ENCODE peak calls at places on chromosomes 3 and 15, in five cellular contexts. S is K562, Z is HepG2, H is GM12878, O is H1. E is an unnamed sample.

GRCh38 chr15:68383161-68384074 is 48.5 kb downstream of the ITGA11 start:
- DNase-seq in S (peak), Z (peak), H (no peak), O (no peak), E (peak)

GRCh38 chr3:46537789-46538188 is 28.3 kb downstream of the LRRC2 start:
- DNase-seq in S (no peak), Z (no peak), H (no peak), O (no peak), E (no peak)

GRCh38 chr3:88031543-88032148 is 27.2 kb downstream of the CGGBP1 start:
- DNase-seq in S (no peak), Z (no peak), H (peak), O (no peak), E (peak)

GRCh38 chr15:83977992-83978391 is 257.6 kb upstream of the GOLGA6L4 start:
- DNase-seq in S (no peak), Z (no peak), H (no peak), O (no peak), E (no peak)

GRCh38 chr3:197750396-197750831 is 731 bp downstream of the FYTTD1 start:
- DNase-seq in S (peak), Z (no peak), H (no peak), O (no peak), E (peak)

GRCh38 chr3:38276081-38276916 is 5.8 kb upstream of the SLC22A14 start:
- DNase-seq in S (no peak), Z (no peak), H (no peak), O (no peak), E (no peak)

GRCh38 chr3:183181606-183182005 is 19.1 kb upstream of the LAMP3 start:
- DNase-seq in S (no peak), Z (no peak), H (no peak), O (no peak), E (no peak)

GRCh38 chr3:10602769-10603768 is 97.7 kb upstream of the ATP2B2 start:
- DNase-seq in S (no peak), Z (no peak), H (peak), O (no peak), E (no peak)

GRCh38 chr3:127655641-127656040 is 17.1 kb upstream of the ABTB1 start:
- DNase-seq in S (no peak), Z (no peak), H (no peak), O (no peak), E (no peak)

GRCh38 chr15:100723323-100723801 is 121.0 kb downstream of the ASB7 start:
- DNase-seq in S (no peak), Z (no peak), H (no peak), O (no peak), E (no peak)

GRCh38 chr3:45771166-45771775 is 25.1 kb downstream of the SLC6A20 start:
- DNase-seq in S (no peak), Z (no peak), H (no peak), O (no peak), E (no peak)

GRCh38 chr3:64133272-64133671 is 92.0 kb downstream of the PRICKLE2 start:
- DNase-seq in S (no peak), Z (no peak), H (no peak), O (no peak), E (no peak)

GRCh38 chr3:116815831-116816588 is 106.4 kb downstream of the TUSC7 start:
- DNase-seq in S (no peak), Z (no peak), H (no peak), O (no peak), E (no peak)

GRCh38 chr3:72763751-72764440 is 84.3 kb downstream of the SHQ1 start:
- DNase-seq in S (no peak), Z (no peak), H (no peak), O (no peak), E (no peak)

GRCh38 chr3:105868450-105868744 is 415 bp downstream of the CBLB start:
- DNase-seq in S (peak), Z (peak), H (no peak), O (no peak), E (peak)
- TF ChIP-seq POLR2AphosphoS5 in S (no peak), Z (no peak), H (no peak), O (no peak), E (no peak)

DNA sequence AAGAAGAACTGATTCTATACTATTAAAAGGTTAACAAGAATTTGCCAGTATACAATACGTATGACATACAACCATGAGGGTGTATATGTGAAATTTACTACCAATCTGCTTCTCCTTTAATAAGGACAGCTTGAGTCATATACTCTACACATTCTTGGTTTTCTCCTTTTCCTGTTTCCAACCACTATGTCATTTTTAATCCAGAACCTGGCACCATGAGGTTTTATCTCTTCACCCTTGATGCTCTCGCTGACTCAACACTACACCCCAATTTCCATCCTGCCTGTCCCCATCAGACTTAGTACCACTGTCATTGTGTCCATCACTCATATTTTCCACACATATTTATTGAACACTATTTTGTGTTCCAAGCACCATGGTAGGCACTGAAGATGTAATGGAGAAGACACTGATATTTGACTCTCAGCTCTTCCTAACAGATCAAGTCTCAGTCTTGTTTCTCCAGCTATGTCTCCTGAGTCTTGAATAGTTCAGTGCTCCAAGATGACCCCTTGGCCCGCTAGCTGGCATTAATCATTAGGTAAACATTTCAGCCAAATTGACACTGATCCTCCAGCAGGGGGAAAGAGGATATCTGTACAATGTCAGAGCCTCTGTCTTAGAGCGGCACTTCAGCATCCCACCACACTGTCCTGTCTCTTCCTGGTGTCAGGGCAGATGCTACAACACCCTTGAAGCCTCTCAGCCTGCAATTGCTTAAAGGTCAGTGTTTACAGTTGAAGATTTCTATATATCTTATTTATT is 11.2 kb upstream of the COL8A1 start:
- DNase-seq in S (no peak), Z (no peak), H (no peak), O (no peak), E (no peak)
- TF ChIP-seq CREB1 in S (no peak), Z (no peak), H (no peak), O (no peak), E (no peak)

DNA sequence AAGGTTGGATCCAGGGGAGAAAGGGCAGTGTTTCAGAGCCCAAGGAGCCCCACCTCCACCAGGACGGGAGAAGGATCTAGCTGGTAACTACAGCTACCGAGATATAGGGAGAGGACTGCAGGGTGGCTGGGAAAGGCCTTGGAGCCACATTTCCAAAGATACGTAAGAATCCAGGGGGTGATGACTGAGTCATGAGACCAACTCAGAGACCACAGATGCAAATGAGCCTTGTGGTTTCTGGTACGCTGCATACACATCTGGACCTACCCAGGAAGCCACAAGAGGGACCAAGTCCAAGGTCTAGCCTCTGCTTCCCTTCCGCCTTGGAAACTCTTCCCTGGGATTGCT is 13.5 kb downstream of the IGDCC4 start:
- DNase-seq in S (no peak), Z (peak), H (no peak), O (no peak), E (no peak)
- TF ChIP-seq CTCF in S (no peak), Z (no peak), H (no peak), O (no peak), E (no peak)

GRCh38 chr15:25682349-25682748 is 180.8 kb downstream of the ATP10A start:
- DNase-seq in S (no peak), Z (no peak), H (no peak), O (no peak), E (no peak)

GRCh38 chr15:25683415-25683814 is 179.7 kb downstream of the ATP10A start:
- DNase-seq in S (no peak), Z (no peak), H (no peak), O (no peak), E (no peak)

GRCh38 chr15:25683911-25684310 is 179.2 kb downstream of the ATP10A start:
- DNase-seq in S (no peak), Z (no peak), H (no peak), O (no peak), E (peak)

GRCh38 chr15:25685216-25685569 is 177.9 kb downstream of the ATP10A start:
- DNase-seq in S (no peak), Z (no peak), H (no peak), O (no peak), E (no peak)

GRCh38 chr15:25684521-25685215 is 178.5 kb downstream of the ATP10A start:
- DNase-seq in S (no peak), Z (no peak), H (no peak), O (no peak), E (no peak)
- TF ChIP-seq POLR2AphosphoS5 in S (no peak), Z (no peak), H (no peak), O (no peak), E (no peak)

GRCh38 chr3:28623106-28623505 is 274.5 kb upstream of the AZI2 start:
- DNase-seq in S (no peak), Z (no peak), H (no peak), O (no peak), E (no peak)

GRCh38 chr3:28624079-28624478 is 275.5 kb upstream of the AZI2 start:
- DNase-seq in S (no peak), Z (no peak), H (no peak), O (no peak), E (no peak)
- TF ChIP-seq CREB1 in S (no peak), Z (no peak), H (no peak), O (no peak), E (no peak)

DNA sequence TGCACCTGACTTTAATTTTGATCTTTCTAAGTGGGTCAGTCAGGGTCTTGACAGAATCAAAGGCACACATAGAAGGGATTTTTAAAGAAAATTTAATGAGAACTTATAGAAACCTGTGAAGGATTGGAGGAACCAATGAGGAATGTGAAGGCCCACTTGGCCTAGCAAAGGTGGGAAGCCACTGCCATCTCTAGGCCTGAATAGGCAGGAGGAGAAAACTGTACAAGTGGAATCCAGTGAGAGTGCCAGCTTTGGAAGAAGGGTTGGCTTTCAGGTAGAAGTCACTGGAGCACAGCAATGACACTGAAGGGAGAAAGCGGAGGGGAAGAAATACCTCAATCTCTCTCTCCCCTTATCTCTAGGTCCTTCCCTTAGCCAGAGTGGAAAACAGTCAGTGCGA is 380.7 kb upstream of the KCNMB2 start:
- DNase-seq in S (no peak), Z (no peak), H (no peak), O (no peak), E (no peak)
- TF ChIP-seq CTCF in S (no peak), Z (peak), H (no peak), O (no peak), E (peak)

GRCh38 chr15:31200735-31201151 is 99.2 kb upstream of the TRPM1 start:
- DNase-seq in S (peak), Z (peak), H (no peak), O (no peak), E (peak)
- TF ChIP-seq POLR2AphosphoS5 in S (no peak), Z (no peak), H (no peak), O (no peak), E (no peak)

GRCh38 chr3:54240319-54240718 is 118.0 kb downstream of the CACNA2D3 start:
- DNase-seq in S (no peak), Z (no peak), H (no peak), O (no peak), E (peak)

GRCh38 chr3:54235998-54236397 is 113.6 kb downstream of the CACNA2D3 start:
- DNase-seq in S (no peak), Z (no peak), H (no peak), O (no peak), E (no peak)

GRCh38 chr3:54237788-54238502 is 115.6 kb downstream of the CACNA2D3 start:
- DNase-seq in S (no peak), Z (no peak), H (no peak), O (no peak), E (no peak)

GRCh38 chr3:54232618-54233017 is 110.3 kb downstream of the CACNA2D3 start:
- DNase-seq in S (no peak), Z (no peak), H (no peak), O (no peak), E (no peak)

GRCh38 chr3:54237109-54237508 is 114.8 kb downstream of the CACNA2D3 start:
- DNase-seq in S (no peak), Z (no peak), H (no peak), O (no peak), E (no peak)
- TF ChIP-seq CREB1 in S (no peak), Z (no peak), H (no peak), O (no peak), E (no peak)